ENCODE peak calls at places on chromosomes 3 and 15, in five cellular contexts. X is effector memory CD4-positive, alpha-beta T cell; U is fibroblast of lung; Y is AG10803; A is PC-3. V is an unnamed sample.
A peak's percentile ranks its signal among the peaks of the same experiment; 100 is the strongest.

GRCh38 chr3:65174713-65175112 is 486.9 kb upstream of the ADAMTS9 start:
- DNase-seq in Y (no peak), A (no peak), U (no peak), X (no peak), V (no peak)

GRCh38 chr15:68377766-68378165 is 54.2 kb downstream of the ITGA11 start:
- DNase-seq in U (no peak), X (no peak), Y (no peak), A (no peak), V (no peak)

GRCh38 chr3:69642606-69643005 is 96.7 kb upstream of the MITF start:
- DNase-seq in A (no peak), Y (no peak), X (no peak), U (no peak), V (no peak)

GRCh38 chr3:46566040-46566631 is at the start of gene LRRC2:
- DNase-seq in U (peak; percentile 63), X (no peak), Y (peak; percentile 76), A (peak; percentile 49), V (peak; percentile 8)

GRCh38 chr15:85685366-85685765 is 109.4 kb downstream of the KLHL25 start:
- DNase-seq in Y (no peak), U (no peak), A (no peak), X (no peak), V (no peak)

GRCh38 chr3:14245822-14246221 is 67.2 kb downstream of the LSM3 start:
- DNase-seq in U (no peak), X (no peak), A (no peak), Y (no peak), V (no peak)

GRCh38 chr15:95059346-95059905 is 828.1 kb downstream of the MCTP2 start:
- DNase-seq in U (no peak), X (no peak), A (no peak), Y (no peak), V (no peak)

GRCh38 chr3:66012711-66013110 is 26.0 kb downstream of the MAGI1 start:
- DNase-seq in A (no peak), U (no peak), X (no peak), Y (no peak), V (no peak)

GRCh38 chr15:74221399-74222230 is 14.5 kb upstream of the CCDC33 start:
- DNase-seq in A (no peak), U (no peak), X (no peak), Y (no peak), V (no peak)

GRCh38 chr3:195873971-195874370 is 34.4 kb downstream of the TNK2 start:
- DNase-seq in Y (no peak), U (peak; percentile 49), A (peak; percentile 54), X (no peak), V (no peak)

GRCh38 chr3:33886015-33886414 is 87.6 kb downstream of the PDCD6IP start:
- DNase-seq in U (peak; percentile 65), A (no peak), X (no peak), Y (peak; percentile 20), V (no peak)

GRCh38 chr15:71379893-71380292 is 264.6 kb downstream of the THSD4 start:
- DNase-seq in X (no peak), U (peak; percentile 50), A (no peak), Y (peak; percentile 13), V (no peak)

GRCh38 chr3:64133272-64133671 is 92.0 kb downstream of the PRICKLE2 start:
- DNase-seq in A (no peak), Y (no peak), U (no peak), X (no peak), V (no peak)

GRCh38 chr3:123122525-123123315 is 55.9 kb downstream of the PDIA5 start:
- DNase-seq in U (peak; percentile 55), Y (peak; percentile 50), X (no peak), A (no peak), V (no peak)

GRCh38 chr15:42932833-42933515 is 12.4 kb upstream of the TTBK2 start:
- DNase-seq in X (no peak), A (no peak), U (no peak), Y (no peak), V (no peak)

GRCh38 chr3:113574213-113574612 is 41.9 kb downstream of the SIDT1 start:
- DNase-seq in A (peak; percentile 86), X (no peak), U (no peak), Y (no peak), V (peak; percentile 31)

GRCh38 chr3:154776549-154777230 is 303.4 kb upstream of the MME start:
- DNase-seq in A (no peak), X (no peak), Y (no peak), U (no peak), V (no peak)

GRCh38 chr3:169044341-169045113 is 619.0 kb downstream of the MECOM start:
- DNase-seq in Y (peak; percentile 70), A (peak; percentile 90), X (no peak), U (peak; percentile 89), V (no peak)

GRCh38 chr3:47573190-47574172 is 5.2 kb downstream of the CSPG5 start:
- DNase-seq in U (no peak), X (no peak), A (no peak), Y (no peak), V (no peak)

V was measured in NCI-H2227 treated with DMSO at 0.1 percent for 48 hours.